ENCODE peak calls at places on chromosomes 6 and 20, in ten cellular contexts. C is AML-193; G is AG09309; N is activated CD4-positive, alpha-beta T cell treated with anti-CD3 and anti-CD28 coated beads, Interleukin-2, amount 50 U/mL, for 24 hours; A is cardiac muscle cell; J is Caco-2; I is NCI-H2029; M is activated T-helper 1 cell treated with anti-CD3 and anti-CD28 coated beads, Interleukin-2, amount 50 U/mL, for 16 hours; P is choroid plexus epithelial cell; O is H7. V is an unnamed sample.

GRCh38 chr6:109977791-109978173 is 329 bp upstream of the GPR6 start:
- DNase-seq in N (no peak), I (no peak), G (no peak), C (no peak), O (peak), P (no peak), J (no peak), M (no peak), A (no peak), V (no peak)

GRCh38 chr20:34922654-34923381 is 32.8 kb downstream of the GSS start:
- DNase-seq in G (peak), N (no peak), I (no peak), O (no peak), C (no peak), J (peak), P (peak), A (peak), M (no peak), V (no peak)

GRCh38 chr20:15642676-15643075 is 930.6 kb downstream of the KIF16B start:
- DNase-seq in I (no peak), A (no peak), G (no peak), J (no peak), M (no peak), N (no peak), C (no peak), P (peak), O (no peak), V (no peak)

GRCh38 chr6:46221221-46221793 is 50.5 kb upstream of the ENPP5 start:
- DNase-seq in M (no peak), N (no peak), P (peak), A (peak), C (peak), G (peak), I (peak), O (peak), J (peak), V (peak)

GRCh38 chr6:136347847-136348246 is 58.2 kb upstream of the BCLAF1 start:
- DNase-seq in J (no peak), N (no peak), I (no peak), C (peak), M (no peak), O (no peak), G (no peak), A (no peak), P (no peak), V (no peak)

GRCh38 chr6:70520575-70520974 is 46.2 kb upstream of the SDHAF4 start:
- DNase-seq in C (peak), A (peak), P (peak), J (no peak), I (no peak), M (no peak), N (no peak), G (no peak), O (peak), V (peak)

GRCh38 chr20:50762435-50763201 is 31.2 kb downstream of the PARD6B start:
- DNase-seq in N (no peak), I (peak), A (peak), O (no peak), C (no peak), J (peak), P (peak), M (no peak), G (peak), V (no peak)

GRCh38 chr20:34475979-34476736 is 40.1 kb upstream of the DYNLRB1 start:
- DNase-seq in I (no peak), A (peak), O (peak), M (peak), N (no peak), C (no peak), J (no peak), P (peak), G (no peak), V (peak)

GRCh38 chr6:161232467-161232866 is 41.4 kb downstream of the AGPAT4 start:
- DNase-seq in P (no peak), C (no peak), O (no peak), J (no peak), I (no peak), M (no peak), G (no peak), N (no peak), A (no peak), V (no peak)

GRCh38 chr6:147209762-147210449 is 5.7 kb downstream of the STXBP5 start:
- DNase-seq in C (no peak), I (no peak), G (no peak), J (no peak), N (no peak), M (no peak), O (no peak), P (no peak), A (peak), V (no peak)

GRCh38 chr20:13817342-13817741 is 32.5 kb downstream of the NDUFAF5 start:
- DNase-seq in G (no peak), I (no peak), P (peak), O (no peak), C (no peak), J (no peak), M (no peak), N (no peak), A (no peak), V (no peak)

GRCh38 chr6:132392292-132392691 is 9.0 kb downstream of the MOXD1 start:
- DNase-seq in C (no peak), A (no peak), N (no peak), J (no peak), I (no peak), P (no peak), M (no peak), G (no peak), O (no peak), V (no peak)

GRCh38 chr20:44247676-44248419 is 740 bp downstream of the GDAP1L1 start:
- DNase-seq in A (peak), C (no peak), O (peak), J (peak), P (peak), M (no peak), N (no peak), I (no peak), G (no peak), V (peak)

GRCh38 chr20:44187054-44187762 is at the start of gene JPH2:
- DNase-seq in G (no peak), A (peak), C (no peak), P (peak), O (peak), M (no peak), N (no peak), I (no peak), J (peak), V (peak)

GRCh38 chr6:148144917-148145521 is 197.6 kb upstream of the SASH1 start:
- DNase-seq in M (peak), I (peak), O (peak), C (peak), A (peak), J (peak), G (peak), P (peak), N (peak), V (peak)

GRCh38 chr6:710601-711571 is 17.9 kb upstream of the EXOC2 start:
- DNase-seq in N (peak), M (peak), P (peak), C (no peak), G (peak), I (peak), O (peak), A (peak), J (peak), V (peak)

GRCh38 chr6:130577178-130577919 is 211.5 kb downstream of the TMEM200A start:
- DNase-seq in P (no peak), N (no peak), I (no peak), J (no peak), A (no peak), C (no peak), G (no peak), M (no peak), O (no peak), V (no peak)

GRCh38 chr20:32969356-32970114 is 34.7 kb downstream of the SUN5 start:
- DNase-seq in P (no peak), N (no peak), J (no peak), O (peak), I (no peak), C (no peak), G (no peak), M (no peak), A (no peak), V (no peak)

GRCh38 chr6:5512422-5512821 is 251.1 kb downstream of the FARS2 start:
- DNase-seq in I (no peak), O (no peak), C (no peak), J (no peak), P (no peak), G (no peak), N (no peak), A (no peak), M (no peak), V (no peak)

GRCh38 chr6:43980004-43980795 is 147.1 kb downstream of the MRPL14 start:
- DNase-seq in O (peak), C (no peak), P (no peak), N (no peak), A (no peak), I (no peak), M (no peak), J (no peak), G (no peak), V (no peak)

GRCh38 chr20:21936720-21937380 is 231.4 kb downstream of the PAX1 start:
- DNase-seq in N (no peak), J (no peak), M (no peak), O (peak), P (no peak), A (no peak), I (no peak), G (no peak), C (no peak), V (no peak)

GRCh38 chr6:134028438-134028837 is 24.0 kb downstream of the SLC2A12 start:
- DNase-seq in G (no peak), A (no peak), I (no peak), C (no peak), O (no peak), M (no peak), N (no peak), J (no peak), P (no peak), V (no peak)

V was measured in SK-MEL-5.